ENCODE peak calls at places on chromosomes 13 and 19, in ten cellular contexts. One of them, this sample, is unnamed.

GRCh38 chr13:56299650-56300049 is 841.1 kb upstream of the PRR20A start:
- DNase-seq in head of caudate nucleus: no peak
- DNase-seq in ELF-1: no peak
- DNase-seq in ascending aorta: no peak
- DNase-seq in NCI-H1092 treated with DMSO at 0.1 percent for 48 hours: no peak
- DNase-seq in activated CD8-positive, alpha-beta T cell treated with anti-CD3 and anti-CD28 coated beads, Interleukin-2, amount 10 ng/mL, durations not matched to agents 7 days and 5 days: no peak
- DNase-seq in left ventricle myocardium superior: no peak
- DNase-seq in cardiac muscle cell: no peak
- DNase-seq in esophagus muscularis mucosa: no peak
- DNase-seq in pons: no peak
- DNase-seq in this sample: no peak

GRCh38 chr13:46179576-46180368 is 2.2 kb downstream of the LCP1 start:
- DNase-seq in head of caudate nucleus: no peak
- DNase-seq in ELF-1: no peak
- DNase-seq in ascending aorta: no peak
- DNase-seq in NCI-H1092 treated with DMSO at 0.1 percent for 48 hours: no peak
- DNase-seq in activated CD8-positive, alpha-beta T cell treated with anti-CD3 and anti-CD28 coated beads, Interleukin-2, amount 10 ng/mL, durations not matched to agents 7 days and 5 days: peak
- DNase-seq in left ventricle myocardium superior: peak
- DNase-seq in cardiac muscle cell: no peak
- DNase-seq in esophagus muscularis mucosa: no peak
- DNase-seq in pons: no peak
- DNase-seq in this sample: no peak

GRCh38 chr13:113499936-113500335 is 9.4 kb upstream of the DCUN1D2 start:
- DNase-seq in head of caudate nucleus: no peak
- DNase-seq in ELF-1: no peak
- DNase-seq in ascending aorta: no peak
- DNase-seq in NCI-H1092 treated with DMSO at 0.1 percent for 48 hours: no peak
- DNase-seq in activated CD8-positive, alpha-beta T cell treated with anti-CD3 and anti-CD28 coated beads, Interleukin-2, amount 10 ng/mL, durations not matched to agents 7 days and 5 days: no peak
- DNase-seq in left ventricle myocardium superior: no peak
- DNase-seq in cardiac muscle cell: no peak
- DNase-seq in esophagus muscularis mucosa: peak
- DNase-seq in pons: no peak
- DNase-seq in this sample: peak

GRCh38 chr13:45933203-45934014 is 81.9 kb upstream of the SIAH3 start:
- DNase-seq in head of caudate nucleus: peak
- DNase-seq in ELF-1: no peak
- DNase-seq in ascending aorta: no peak
- DNase-seq in NCI-H1092 treated with DMSO at 0.1 percent for 48 hours: no peak
- DNase-seq in activated CD8-positive, alpha-beta T cell treated with anti-CD3 and anti-CD28 coated beads, Interleukin-2, amount 10 ng/mL, durations not matched to agents 7 days and 5 days: no peak
- DNase-seq in left ventricle myocardium superior: no peak
- DNase-seq in cardiac muscle cell: no peak
- DNase-seq in esophagus muscularis mucosa: peak
- DNase-seq in pons: no peak
- DNase-seq in this sample: no peak

GRCh38 chr13:93147946-93148345 is 78.7 kb upstream of the GPC6 start:
- DNase-seq in head of caudate nucleus: no peak
- DNase-seq in ELF-1: no peak
- DNase-seq in ascending aorta: no peak
- DNase-seq in NCI-H1092 treated with DMSO at 0.1 percent for 48 hours: no peak
- DNase-seq in activated CD8-positive, alpha-beta T cell treated with anti-CD3 and anti-CD28 coated beads, Interleukin-2, amount 10 ng/mL, durations not matched to agents 7 days and 5 days: no peak
- DNase-seq in left ventricle myocardium superior: no peak
- DNase-seq in cardiac muscle cell: no peak
- DNase-seq in esophagus muscularis mucosa: no peak
- DNase-seq in pons: no peak
- DNase-seq in this sample: no peak

GRCh38 chr19:30790048-30790680 is 418.0 kb downstream of the ZNF536 start:
- DNase-seq in head of caudate nucleus: no peak
- DNase-seq in ELF-1: no peak
- DNase-seq in ascending aorta: no peak
- DNase-seq in NCI-H1092 treated with DMSO at 0.1 percent for 48 hours: no peak
- DNase-seq in activated CD8-positive, alpha-beta T cell treated with anti-CD3 and anti-CD28 coated beads, Interleukin-2, amount 10 ng/mL, durations not matched to agents 7 days and 5 days: no peak
- DNase-seq in left ventricle myocardium superior: no peak
- DNase-seq in cardiac muscle cell: no peak
- DNase-seq in esophagus muscularis mucosa: no peak
- DNase-seq in pons: no peak
- DNase-seq in this sample: no peak

GRCh38 chr13:110699148-110700145 is 6.5 kb downstream of the CARS2 start:
- DNase-seq in head of caudate nucleus: no peak
- DNase-seq in ELF-1: no peak
- DNase-seq in ascending aorta: no peak
- DNase-seq in NCI-H1092 treated with DMSO at 0.1 percent for 48 hours: peak
- DNase-seq in activated CD8-positive, alpha-beta T cell treated with anti-CD3 and anti-CD28 coated beads, Interleukin-2, amount 10 ng/mL, durations not matched to agents 7 days and 5 days: no peak
- DNase-seq in left ventricle myocardium superior: no peak
- DNase-seq in cardiac muscle cell: no peak
- DNase-seq in esophagus muscularis mucosa: no peak
- DNase-seq in pons: no peak
- DNase-seq in this sample: no peak

GRCh38 chr13:23060972-23061371 is 119.8 kb upstream of the SGCG start:
- DNase-seq in head of caudate nucleus: no peak
- DNase-seq in ELF-1: no peak
- DNase-seq in ascending aorta: no peak
- DNase-seq in NCI-H1092 treated with DMSO at 0.1 percent for 48 hours: no peak
- DNase-seq in activated CD8-positive, alpha-beta T cell treated with anti-CD3 and anti-CD28 coated beads, Interleukin-2, amount 10 ng/mL, durations not matched to agents 7 days and 5 days: no peak
- DNase-seq in left ventricle myocardium superior: no peak
- DNase-seq in cardiac muscle cell: no peak
- DNase-seq in esophagus muscularis mucosa: no peak
- DNase-seq in pons: no peak
- DNase-seq in this sample: no peak

GRCh38 chr13:22412452-22412851 is 741.6 kb downstream of the FGF9 start:
- DNase-seq in head of caudate nucleus: no peak
- DNase-seq in ELF-1: no peak
- DNase-seq in ascending aorta: no peak
- DNase-seq in NCI-H1092 treated with DMSO at 0.1 percent for 48 hours: no peak
- DNase-seq in activated CD8-positive, alpha-beta T cell treated with anti-CD3 and anti-CD28 coated beads, Interleukin-2, amount 10 ng/mL, durations not matched to agents 7 days and 5 days: no peak
- DNase-seq in left ventricle myocardium superior: no peak
- DNase-seq in cardiac muscle cell: no peak
- DNase-seq in esophagus muscularis mucosa: no peak
- DNase-seq in pons: no peak
- DNase-seq in this sample: no peak

GRCh38 chr13:44303681-44304432 is 69.8 kb upstream of the SERP2 start:
- DNase-seq in head of caudate nucleus: no peak
- DNase-seq in ELF-1: no peak
- DNase-seq in ascending aorta: no peak
- DNase-seq in NCI-H1092 treated with DMSO at 0.1 percent for 48 hours: peak
- DNase-seq in activated CD8-positive, alpha-beta T cell treated with anti-CD3 and anti-CD28 coated beads, Interleukin-2, amount 10 ng/mL, durations not matched to agents 7 days and 5 days: no peak
- DNase-seq in left ventricle myocardium superior: peak
- DNase-seq in cardiac muscle cell: peak
- DNase-seq in esophagus muscularis mucosa: no peak
- DNase-seq in pons: peak
- DNase-seq in this sample: no peak

GRCh38 chr13:25836709-25837316 is 215.0 kb downstream of the SHISA2 start:
- DNase-seq in head of caudate nucleus: no peak
- DNase-seq in ELF-1: no peak
- DNase-seq in ascending aorta: no peak
- DNase-seq in NCI-H1092 treated with DMSO at 0.1 percent for 48 hours: no peak
- DNase-seq in activated CD8-positive, alpha-beta T cell treated with anti-CD3 and anti-CD28 coated beads, Interleukin-2, amount 10 ng/mL, durations not matched to agents 7 days and 5 days: no peak
- DNase-seq in left ventricle myocardium superior: no peak
- DNase-seq in cardiac muscle cell: no peak
- DNase-seq in esophagus muscularis mucosa: no peak
- DNase-seq in pons: peak
- DNase-seq in this sample: no peak

GRCh38 chr13:38943231-38943630 is 47.4 kb downstream of the STOML3 start:
- DNase-seq in head of caudate nucleus: no peak
- DNase-seq in ELF-1: no peak
- DNase-seq in ascending aorta: no peak
- DNase-seq in NCI-H1092 treated with DMSO at 0.1 percent for 48 hours: no peak
- DNase-seq in activated CD8-positive, alpha-beta T cell treated with anti-CD3 and anti-CD28 coated beads, Interleukin-2, amount 10 ng/mL, durations not matched to agents 7 days and 5 days: no peak
- DNase-seq in left ventricle myocardium superior: no peak
- DNase-seq in cardiac muscle cell: no peak
- DNase-seq in esophagus muscularis mucosa: no peak
- DNase-seq in pons: no peak
- DNase-seq in this sample: no peak

GRCh38 chr13:55069746-55070145 is 2041.1 kb downstream of the OLFM4 start:
- DNase-seq in head of caudate nucleus: no peak
- DNase-seq in ELF-1: no peak
- DNase-seq in ascending aorta: no peak
- DNase-seq in NCI-H1092 treated with DMSO at 0.1 percent for 48 hours: no peak
- DNase-seq in activated CD8-positive, alpha-beta T cell treated with anti-CD3 and anti-CD28 coated beads, Interleukin-2, amount 10 ng/mL, durations not matched to agents 7 days and 5 days: no peak
- DNase-seq in left ventricle myocardium superior: no peak
- DNase-seq in cardiac muscle cell: no peak
- DNase-seq in esophagus muscularis mucosa: no peak
- DNase-seq in pons: no peak
- DNase-seq in this sample: no peak

GRCh38 chr13:95485518-95486144 is 66.9 kb upstream of the CLDN10 start:
- DNase-seq in head of caudate nucleus: no peak
- DNase-seq in ELF-1: no peak
- DNase-seq in ascending aorta: no peak
- DNase-seq in NCI-H1092 treated with DMSO at 0.1 percent for 48 hours: no peak
- DNase-seq in activated CD8-positive, alpha-beta T cell treated with anti-CD3 and anti-CD28 coated beads, Interleukin-2, amount 10 ng/mL, durations not matched to agents 7 days and 5 days: no peak
- DNase-seq in left ventricle myocardium superior: no peak
- DNase-seq in cardiac muscle cell: peak
- DNase-seq in esophagus muscularis mucosa: no peak
- DNase-seq in pons: no peak
- DNase-seq in this sample: no peak

GRCh38 chr19:10936661-10937084 is 8.1 kb downstream of the TIMM29 start:
- DNase-seq in head of caudate nucleus: no peak
- DNase-seq in ELF-1: peak
- DNase-seq in ascending aorta: no peak
- DNase-seq in NCI-H1092 treated with DMSO at 0.1 percent for 48 hours: peak
- DNase-seq in activated CD8-positive, alpha-beta T cell treated with anti-CD3 and anti-CD28 coated beads, Interleukin-2, amount 10 ng/mL, durations not matched to agents 7 days and 5 days: peak
- DNase-seq in left ventricle myocardium superior: no peak
- DNase-seq in cardiac muscle cell: peak
- DNase-seq in esophagus muscularis mucosa: no peak
- DNase-seq in pons: peak
- DNase-seq in this sample: peak

GRCh38 chr19:7914099-7914498 is 531 bp upstream of the TGFBR3L start:
- DNase-seq in head of caudate nucleus: no peak
- DNase-seq in ELF-1: no peak
- DNase-seq in ascending aorta: no peak
- DNase-seq in NCI-H1092 treated with DMSO at 0.1 percent for 48 hours: no peak
- DNase-seq in activated CD8-positive, alpha-beta T cell treated with anti-CD3 and anti-CD28 coated beads, Interleukin-2, amount 10 ng/mL, durations not matched to agents 7 days and 5 days: no peak
- DNase-seq in left ventricle myocardium superior: no peak
- DNase-seq in cardiac muscle cell: no peak
- DNase-seq in esophagus muscularis mucosa: no peak
- DNase-seq in pons: no peak
- DNase-seq in this sample: no peak